ENCODE peak calls at places on chromosomes 16 and 17, in four cellular contexts. One of them, this sample, is unnamed.

GRCh38 chr16:49465661-49466528 is 92.3 kb downstream of the C16orf78 start:
- DNase-seq in HepG2: no peak
- DNase-seq in GM12878: no peak
- DNase-seq in K562: no peak
- DNase-seq in this sample: no peak

GRCh38 chr17:77287432-77288068 is 146.8 kb downstream of the SEC14L1 start:
- DNase-seq in GM12878: no peak
- DNase-seq in HepG2: peak; percentile 65
- DNase-seq in K562: no peak
- DNase-seq in this sample: peak; percentile 44

GRCh38 chr17:44354582-44355309 is 8.9 kb downstream of the FAM171A2 start:
- DNase-seq in GM12878: no peak
- DNase-seq in K562: no peak
- DNase-seq in HepG2: no peak
- DNase-seq in this sample: no peak

GRCh38 chr16:89434490-89434889 is 55.9 kb downstream of the ANKRD11 start:
- DNase-seq in HepG2: no peak
- DNase-seq in K562: no peak
- DNase-seq in GM12878: no peak
- DNase-seq in this sample: no peak

GRCh38 chr17:8079291-8080207 is 8.0 kb downstream of the ALOX12B start:
- DNase-seq in HepG2: peak; percentile 43
- DNase-seq in K562: peak; percentile 74
- DNase-seq in GM12878: no peak
- DNase-seq in this sample: peak; percentile 90

GRCh38 chr16:75305364-75306101 is 54.1 kb upstream of the BCAR1 start:
- DNase-seq in K562: peak; percentile 90
- DNase-seq in HepG2: peak; percentile 99
- DNase-seq in GM12878: peak; percentile 71
- DNase-seq in this sample: peak; percentile 49

GRCh38 chr17:74541176-74542111 is 4.5 kb downstream of the CD300C start:
- DNase-seq in GM12878: no peak
- DNase-seq in K562: no peak
- DNase-seq in HepG2: no peak
- DNase-seq in this sample: no peak

GRCh38 chr17:81392909-81393654 is 2.2 kb upstream of the BAHCC1 start:
- DNase-seq in GM12878: no peak
- DNase-seq in HepG2: no peak
- DNase-seq in K562: no peak
- DNase-seq in this sample: no peak

GRCh38 chr17:79952265-79952877 is 83.3 kb downstream of the TBC1D16 start:
- DNase-seq in HepG2: no peak
- DNase-seq in K562: no peak
- DNase-seq in GM12878: no peak
- DNase-seq in this sample: no peak

GRCh38 chr17:2030779-2031163 is 818 bp downstream of the DPH1 start:
- DNase-seq in HepG2: no peak
- DNase-seq in K562: peak; percentile 88
- DNase-seq in GM12878: no peak
- DNase-seq in this sample: no peak

GRCh38 chr16:17018715-17019014 is 452.1 kb downstream of the XYLT1 start:
- DNase-seq in HepG2: no peak
- DNase-seq in K562: no peak
- DNase-seq in GM12878: no peak
- DNase-seq in this sample: no peak

DNA sequence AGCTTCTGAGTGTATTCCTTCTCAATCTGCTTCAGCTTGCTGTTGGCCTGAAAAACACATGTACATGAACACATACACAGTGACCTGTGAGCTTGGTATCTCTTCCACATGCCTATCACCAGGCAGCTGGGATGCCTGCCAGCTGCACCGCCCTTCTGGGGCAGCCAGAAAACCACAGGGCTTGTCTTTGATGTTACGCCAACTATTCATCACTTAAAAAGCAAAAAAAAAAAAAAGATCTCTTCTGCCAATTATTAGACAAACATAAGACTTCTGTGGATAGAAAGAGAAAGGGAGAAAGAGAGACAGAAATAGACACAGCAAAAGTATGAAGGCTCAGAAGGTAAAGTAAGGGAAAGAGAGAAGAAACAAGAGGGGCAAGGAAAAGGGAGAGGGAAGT is 189.2 kb upstream of the AXIN2 start:
- DNase-seq in K562: peak; percentile 1
- DNase-seq in GM12878: peak; percentile 15
- DNase-seq in HepG2: peak; percentile 99
- DNase-seq in this sample: no peak
- TF ChIP-seq TARDBP in K562: no peak
- TF ChIP-seq TARDBP in GM12878: no peak
- TF ChIP-seq TARDBP in HepG2: peak; percentile 60
- TF ChIP-seq TARDBP in this sample: no peak

DNA sequence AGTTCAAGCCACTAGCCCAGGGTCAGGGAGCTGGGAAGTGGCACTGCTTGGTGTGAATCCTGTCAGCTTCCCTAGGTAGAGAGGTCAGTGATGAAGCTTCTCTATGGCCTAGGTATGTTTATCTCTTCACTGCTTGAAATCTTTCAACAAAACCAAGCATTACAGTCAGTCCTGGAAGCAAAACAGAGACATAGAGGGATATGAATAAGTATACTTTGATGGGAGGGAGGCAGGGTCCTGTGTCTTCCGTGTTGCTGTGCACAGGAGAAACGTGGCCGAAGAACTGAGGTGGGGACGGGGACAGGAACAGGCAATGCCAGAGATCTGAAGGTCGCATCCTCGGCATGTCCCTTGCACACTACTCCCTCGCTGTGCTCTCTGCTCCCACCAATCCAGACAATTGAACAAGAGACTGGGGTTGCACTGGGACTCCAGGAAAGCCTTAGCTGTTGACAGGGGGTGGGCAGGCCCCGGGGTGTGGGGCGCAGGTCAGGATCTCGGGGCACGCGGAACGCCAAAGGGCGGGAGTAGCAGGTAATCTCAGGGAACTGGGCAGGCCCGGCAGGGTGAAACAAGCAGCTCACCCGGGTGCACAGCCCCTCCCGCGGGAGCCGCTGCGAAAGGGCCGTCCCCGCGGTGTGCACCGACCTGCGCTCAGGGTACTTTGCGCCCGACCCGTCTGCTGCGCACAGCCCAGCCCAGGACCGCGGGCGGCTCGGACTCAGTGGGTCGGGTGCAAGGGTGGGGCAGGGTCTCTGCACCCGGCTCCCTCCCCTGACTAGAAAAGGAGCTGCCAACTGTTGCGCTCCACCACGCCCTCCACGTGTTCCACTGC is at the start of gene MT1H:
- DNase-seq in GM12878: no peak
- DNase-seq in HepG2: no peak
- DNase-seq in K562: no peak
- DNase-seq in this sample: no peak
- TF ChIP-seq TARDBP in GM12878: no peak
- TF ChIP-seq TARDBP in HepG2: no peak
- TF ChIP-seq TARDBP in K562: no peak
- TF ChIP-seq TARDBP in this sample: no peak

GRCh38 chr17:28935744-28936460 is 15.4 kb downstream of the PHF12 start:
- DNase-seq in K562: no peak
- DNase-seq in HepG2: no peak
- DNase-seq in GM12878: no peak
- DNase-seq in this sample: no peak

GRCh38 chr17:28940142-28940541 is 11.2 kb downstream of the PHF12 start:
- DNase-seq in GM12878: no peak
- DNase-seq in K562: no peak
- DNase-seq in HepG2: no peak
- DNase-seq in this sample: no peak

GRCh38 chr17:28938552-28938951 is 12.8 kb downstream of the PHF12 start:
- DNase-seq in GM12878: no peak
- DNase-seq in K562: no peak
- DNase-seq in HepG2: no peak
- DNase-seq in this sample: no peak

GRCh38 chr17:28940675-28941074 is 10.6 kb downstream of the PHF12 start:
- DNase-seq in GM12878: no peak
- DNase-seq in HepG2: no peak
- DNase-seq in K562: no peak
- DNase-seq in this sample: no peak

GRCh38 chr17:28937044-28937729 is 14.1 kb downstream of the PHF12 start:
- DNase-seq in HepG2: peak; percentile 85
- DNase-seq in GM12878: no peak
- DNase-seq in K562: no peak
- DNase-seq in this sample: no peak
- TF ChIP-seq TARDBP in HepG2: no peak
- TF ChIP-seq TARDBP in GM12878: no peak
- TF ChIP-seq TARDBP in K562: no peak
- TF ChIP-seq TARDBP in this sample: no peak

DNA sequence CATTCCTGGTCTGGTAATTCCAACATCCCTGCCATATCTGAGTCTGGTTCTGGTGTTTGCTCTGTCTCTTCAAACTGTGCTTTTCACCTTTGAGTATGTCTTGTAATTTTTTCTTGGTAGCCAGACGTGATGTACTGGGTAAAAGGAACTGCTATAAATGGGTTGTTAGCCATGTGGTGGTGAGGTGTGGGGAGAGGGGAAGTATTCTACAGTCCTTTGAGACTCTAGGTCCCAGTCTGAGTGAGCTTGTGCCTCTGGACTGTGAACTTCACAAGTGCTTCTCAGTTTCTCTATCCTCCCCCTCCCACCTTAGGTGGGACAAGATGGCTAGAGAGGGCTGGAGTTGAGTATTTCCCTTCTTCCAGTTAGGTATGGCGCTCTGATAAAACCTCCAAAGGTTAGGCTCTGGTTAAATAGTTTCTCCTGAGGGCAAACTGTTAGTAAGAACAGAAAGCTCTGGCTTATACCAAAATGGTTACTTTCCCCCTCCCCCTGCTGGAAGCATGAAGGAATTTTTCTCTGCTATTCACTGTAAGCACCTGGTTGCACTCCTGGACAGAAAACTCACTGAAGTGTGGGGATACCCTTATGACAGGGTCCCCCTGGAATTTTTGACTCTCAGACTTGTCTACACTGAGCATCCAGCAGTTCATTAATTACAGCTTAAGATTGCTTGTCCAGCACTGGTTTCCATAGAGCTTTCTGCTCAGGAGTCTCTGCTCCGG is 87.8 kb downstream of the MARCHF10 start:
- DNase-seq in K562: peak; percentile 46
- DNase-seq in GM12878: peak; percentile 33
- DNase-seq in HepG2: peak; percentile 36
- DNase-seq in this sample: peak; percentile 39
- TF ChIP-seq TARDBP in K562: no peak
- TF ChIP-seq TARDBP in GM12878: no peak
- TF ChIP-seq TARDBP in HepG2: no peak
- TF ChIP-seq TARDBP in this sample: no peak

GRCh38 chr17:54849660-54850059 is 51.0 kb upstream of the TOM1L1 start:
- DNase-seq in K562: no peak
- DNase-seq in GM12878: no peak
- DNase-seq in HepG2: no peak
- DNase-seq in this sample: no peak
- TF ChIP-seq TARDBP in K562: no peak
- TF ChIP-seq TARDBP in GM12878: no peak
- TF ChIP-seq TARDBP in HepG2: no peak
- TF ChIP-seq TARDBP in this sample: no peak

GRCh38 chr16:31504159-31504558 is 4.0 kb downstream of the RUSF1 start:
- DNase-seq in K562: no peak
- DNase-seq in GM12878: no peak
- DNase-seq in HepG2: no peak
- DNase-seq in this sample: no peak
- TF ChIP-seq TARDBP in K562: no peak
- TF ChIP-seq TARDBP in GM12878: no peak
- TF ChIP-seq TARDBP in HepG2: no peak
- TF ChIP-seq TARDBP in this sample: no peak

DNA sequence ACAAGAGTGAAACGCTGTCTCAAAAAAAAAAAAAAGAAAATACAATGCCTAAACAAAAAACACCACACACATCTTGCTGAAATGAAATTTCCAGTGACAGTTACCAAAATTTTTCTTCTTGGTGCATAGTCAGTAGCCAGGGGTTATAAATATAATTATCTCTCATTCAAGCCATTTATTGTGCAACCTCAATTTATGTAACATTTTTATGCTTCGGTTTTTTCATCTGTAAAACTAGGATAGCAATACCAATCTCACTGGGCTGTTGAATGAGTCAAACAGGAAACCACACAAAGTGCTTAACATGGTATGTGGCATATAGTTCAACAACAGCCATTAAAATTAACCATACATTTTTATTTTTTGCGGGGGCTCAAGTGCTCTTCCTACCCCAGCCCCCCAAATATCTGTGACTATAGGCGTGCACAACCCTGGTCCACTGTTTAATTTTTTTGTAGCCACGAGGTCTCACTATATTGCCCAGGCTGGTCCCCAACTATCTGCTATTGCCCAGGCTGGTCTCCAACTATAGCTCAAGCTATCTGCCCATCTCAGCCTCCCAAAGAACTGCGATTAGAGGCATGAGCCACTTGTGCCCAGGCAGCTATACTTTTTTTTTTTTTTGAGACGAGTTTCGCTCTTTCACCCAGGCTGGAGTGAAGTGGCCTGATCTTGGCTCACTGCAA is 2.6 kb downstream of the COG4 start:
- DNase-seq in GM12878: no peak
- DNase-seq in HepG2: no peak
- DNase-seq in K562: no peak
- DNase-seq in this sample: no peak
- TF ChIP-seq TARDBP in GM12878: no peak
- TF ChIP-seq TARDBP in HepG2: no peak
- TF ChIP-seq TARDBP in K562: no peak
- TF ChIP-seq TARDBP in this sample: no peak

DNA sequence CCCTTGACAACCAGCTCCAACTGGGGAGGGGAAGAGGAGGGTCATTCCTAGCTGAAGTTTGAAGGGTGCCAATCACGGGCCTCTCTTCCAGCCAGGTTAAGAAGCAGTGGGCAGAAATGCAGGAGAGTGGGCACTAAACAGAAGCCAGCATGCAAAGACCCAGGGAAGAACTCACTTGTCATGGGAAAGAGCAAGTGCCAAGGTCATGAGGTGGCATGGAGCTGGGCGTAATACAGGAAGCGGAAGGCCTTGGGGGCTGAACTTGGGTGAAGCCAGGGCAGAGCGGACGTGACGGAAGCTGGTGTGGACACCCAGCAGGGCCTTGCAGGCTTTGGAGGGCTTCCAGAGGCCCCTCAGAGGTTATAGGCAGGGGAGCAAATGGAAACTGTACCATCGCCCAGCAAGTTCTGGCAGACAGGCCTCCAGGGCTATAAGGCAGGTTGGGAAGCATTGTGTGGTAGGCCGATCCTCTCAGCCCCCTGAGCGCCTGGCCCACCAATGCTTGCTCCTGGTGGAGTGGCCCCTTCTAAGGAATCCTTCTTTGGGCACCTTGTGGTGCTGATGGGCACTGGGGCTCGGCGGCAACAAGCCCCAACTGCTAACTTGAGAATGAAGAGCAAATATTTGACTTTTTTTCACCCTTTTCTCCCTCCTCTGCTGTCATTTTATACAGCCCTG is 301.9 kb downstream of the MAF start:
- DNase-seq in HepG2: no peak
- DNase-seq in GM12878: no peak
- DNase-seq in K562: no peak
- DNase-seq in this sample: no peak
- TF ChIP-seq TARDBP in HepG2: no peak
- TF ChIP-seq TARDBP in GM12878: no peak
- TF ChIP-seq TARDBP in K562: no peak
- TF ChIP-seq TARDBP in this sample: no peak

This sample was measured in HEK293T.